ENCODE peak calls at places on chromosomes 16 and 17, in ten cellular contexts. R, S, N, U, H, Q, A, C, J and X are unnamed samples.

GRCh38 chr16:22165508-22166285 is 3.4 kb downstream of the SDR42E2 start:
- DNase-seq in R (no peak), S (no peak), N (no peak), U (no peak), H (no peak), Q (no peak), A (no peak), C (no peak), J (no peak), X (no peak)

GRCh38 chr17:61492759-61493526 is 40.7 kb downstream of the TBX4 start:
- DNase-seq in R (peak; percentile 11), S (no peak), N (no peak), U (no peak), H (no peak), Q (no peak), A (peak; percentile 84), C (no peak), J (no peak), X (no peak)

GRCh38 chr16:8751481-8752311 is 45.7 kb downstream of the TMEM186 start:
- DNase-seq in R (peak; percentile 67), S (no peak), N (peak; percentile 51), U (no peak), H (no peak), Q (peak; percentile 14), A (peak; percentile 83), C (no peak), J (peak; percentile 51), X (peak; percentile 66)

GRCh38 chr17:64641499-64641898 is 20.6 kb downstream of the SMURF2 start:
- DNase-seq in R (peak; percentile 94), S (no peak), N (peak; percentile 54), U (no peak), H (no peak), Q (no peak), A (peak; percentile 96), C (peak; percentile 41), J (peak; percentile 68), X (peak; percentile 81)

GRCh38 chr16:12091569-12092346 is 115.2 kb downstream of the SNX29 start:
- DNase-seq in R (no peak), S (no peak), N (no peak), U (no peak), H (no peak), Q (peak; percentile 36), A (no peak), C (no peak), J (peak; percentile 4), X (no peak)

GRCh38 chr17:82324566-82325285 is 7.3 kb upstream of the CD7 start:
- DNase-seq in R (no peak), S (no peak), N (no peak), U (no peak), H (no peak), Q (no peak), A (no peak), C (no peak), J (no peak), X (no peak)

GRCh38 chr17:77496401-77496801 is 355.6 kb downstream of the SEC14L1 start:
- DNase-seq in R (no peak), S (no peak), N (no peak), U (peak; percentile 16), H (no peak), Q (peak; percentile 46), A (no peak), C (no peak), J (no peak), X (no peak)

GRCh38 chr16:54286330-54287017 is at the start of gene IRX3:
- DNase-seq in R (peak; percentile 90), S (peak; percentile 49), N (no peak), U (peak; percentile 94), H (peak; percentile 89), Q (peak; percentile 47), A (peak; percentile 94), C (peak; percentile 44), J (peak; percentile 19), X (peak; percentile 92)

GRCh38 chr17:17989618-17990017 is 17.0 kb downstream of the DRC3 start:
- DNase-seq in R (no peak), S (no peak), N (no peak), U (no peak), H (no peak), Q (no peak), A (no peak), C (no peak), J (no peak), X (no peak)
- H3K4me3 ChIP-seq in R (no peak overlapping the region), S (no peak overlapping the region), N (no peak overlapping the region), U (no peak overlapping the region), H (no peak overlapping the region), Q (no peak overlapping the region), A (no peak overlapping the region), C (no peak overlapping the region), J (no peak overlapping the region), X (no peak overlapping the region)

GRCh38 chr17:75181608-75182318 is 996 bp downstream of the SUMO2 start:
- DNase-seq in R (no peak), S (no peak), N (no peak), U (no peak), H (no peak), Q (peak; percentile 62), A (no peak), C (no peak), J (no peak), X (no peak)

GRCh38 chr17:75181110-75181509 is 1.6 kb downstream of the SUMO2 start:
- DNase-seq in R (no peak), S (no peak), N (no peak), U (no peak), H (no peak), Q (no peak), A (no peak), C (no peak), J (no peak), X (no peak)

GRCh38 chr17:75183999-75184884 is 1.5 kb upstream of the SUMO2 start:
- DNase-seq in R (no peak), S (no peak), N (no peak), U (no peak), H (no peak), Q (no peak), A (no peak), C (no peak), J (no peak), X (no peak)

GRCh38 chr17:75182319-75182568 is 515 bp downstream of the SUMO2 start:
- DNase-seq in R (no peak), S (no peak), N (no peak), U (peak; percentile 29), H (no peak), Q (no peak), A (no peak), C (no peak), J (no peak), X (no peak)

DNA sequence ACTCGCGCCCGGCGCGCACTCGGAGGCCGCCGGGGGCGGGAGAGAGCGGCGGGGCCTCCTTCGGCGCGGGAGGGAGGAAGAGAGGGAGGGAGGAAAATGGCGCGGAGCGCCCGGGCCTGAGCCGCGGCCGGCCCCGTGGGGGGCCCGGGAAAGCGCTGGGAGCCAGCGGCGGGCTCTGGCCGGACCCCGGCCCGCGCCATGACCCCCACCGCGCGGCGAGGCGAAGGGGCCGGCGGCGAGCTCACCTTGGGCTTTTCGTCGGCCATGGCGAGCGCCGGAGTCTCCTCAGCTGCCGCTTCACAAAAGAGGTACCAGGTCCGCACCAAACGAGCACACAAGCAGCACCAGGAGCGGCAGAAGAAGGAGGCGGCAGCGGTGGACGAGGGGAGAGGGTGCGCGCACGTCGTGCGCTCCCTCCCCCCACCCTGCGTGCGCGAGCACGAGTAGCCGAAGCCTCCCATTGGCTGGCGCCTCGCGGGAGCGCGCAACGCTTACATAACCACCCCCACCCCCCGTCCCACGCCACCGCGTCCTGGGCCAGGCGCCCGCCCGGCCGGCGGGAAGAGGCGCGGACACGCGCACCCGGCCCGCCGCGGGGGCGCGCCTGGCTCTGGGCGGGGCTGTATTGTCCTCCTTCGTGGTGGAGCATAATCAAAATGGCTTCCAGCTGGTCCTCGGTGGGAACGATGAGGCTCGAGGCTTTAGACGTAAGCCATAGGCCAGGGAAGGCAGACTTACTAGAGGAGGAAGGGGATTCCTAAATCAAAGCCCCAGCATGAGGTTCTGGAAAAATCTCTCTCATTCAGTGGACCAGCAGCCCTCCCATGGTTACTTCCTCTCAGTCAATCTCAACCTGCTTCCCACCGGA is at the start of gene SUMO2:
- DNase-seq in R (peak; percentile 93), S (peak; percentile 97), N (peak; percentile 89), U (peak; percentile 95), H (peak; percentile 97), Q (peak; percentile 97), A (peak; percentile 96), C (peak; percentile 96), J (peak; percentile 99), X (peak; percentile 98)
- TF ChIP-seq CTCF in R (no peak), S (peak; percentile 51), N (peak; percentile 36), U (peak; percentile 33), H (peak; percentile 38), Q (peak; percentile 61), A (no peak), C (peak; percentile 35), J (no peak), X (no peak)

GRCh38 chr16:3087243-3087791 is 11.8 kb downstream of the ZSCAN10 start:
- DNase-seq in R (no peak), S (no peak), N (no peak), U (peak; percentile 59), H (peak; percentile 66), Q (no peak), A (no peak), C (no peak), J (no peak), X (peak; percentile 32)

GRCh38 chr16:3084969-3085670 is 14.0 kb downstream of the ZSCAN10 start:
- DNase-seq in R (no peak), S (no peak), N (no peak), U (no peak), H (no peak), Q (no peak), A (no peak), C (no peak), J (no peak), X (no peak)

GRCh38 chr16:3086596-3087242 is 12.4 kb downstream of the ZSCAN10 start:
- DNase-seq in R (no peak), S (no peak), N (no peak), U (no peak), H (no peak), Q (no peak), A (no peak), C (no peak), J (no peak), X (no peak)

GRCh38 chr16:3087836-3088235 is 11.3 kb downstream of the ZSCAN10 start:
- DNase-seq in R (no peak), S (no peak), N (no peak), U (no peak), H (peak; percentile 60), Q (no peak), A (no peak), C (no peak), J (no peak), X (no peak)

GRCh38 chr16:3085868-3086595 is 13.1 kb downstream of the ZSCAN10 start:
- DNase-seq in R (no peak), S (no peak), N (no peak), U (no peak), H (no peak), Q (no peak), A (no peak), C (no peak), J (no peak), X (no peak)
- H3K4me3 ChIP-seq in R (no peak overlapping the region), S (no peak overlapping the region), N (no peak overlapping the region), U (peak overlapping the region; percentile 7), H (peak overlapping the region; percentile 18), Q (no peak overlapping the region), A (no peak overlapping the region), C (no peak overlapping the region), J (no peak overlapping the region), X (no peak overlapping the region)

DNA sequence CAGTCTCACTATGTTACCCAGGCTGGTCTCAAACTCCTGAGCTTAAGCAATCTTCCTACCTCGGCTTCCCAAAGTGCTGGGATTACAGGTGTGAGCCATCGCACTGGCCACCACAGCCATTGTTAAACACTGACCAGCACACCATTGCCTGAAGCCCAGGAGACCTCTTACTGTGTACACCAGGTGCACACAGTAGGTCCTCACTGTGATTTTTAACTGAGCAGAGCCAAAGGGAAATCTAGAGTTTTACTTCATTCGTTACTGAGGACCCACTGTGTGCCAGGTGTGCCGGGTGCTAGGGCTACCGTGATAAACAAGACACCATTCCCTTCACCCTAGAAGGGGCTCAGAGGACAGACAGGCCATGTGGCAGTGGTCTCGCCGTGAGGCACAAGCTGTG is 4.2 kb downstream of the ITGB4 start:
- DNase-seq in R (no peak), S (no peak), N (no peak), U (no peak), H (no peak), Q (no peak), A (no peak), C (no peak), J (no peak), X (no peak)
- TF ChIP-seq CTCF in R (no peak), S (no peak), N (no peak), U (no peak), H (no peak), Q (no peak), A (no peak), C (no peak), J (no peak), X (no peak)